ENCODE peak calls at places on chromosomes 13 and 19, in eight cellular contexts. One of them, this sample, is unnamed.

GRCh38 chr13:74148437-74148836 is 14.2 kb upstream of the KLF12 start:
- DNase-seq in uterus: no peak
- DNase-seq in Peyer's patch: no peak
- DNase-seq in upper lobe of left lung: no peak
- DNase-seq in body of pancreas: no peak
- DNase-seq in tibial nerve: no peak
- DNase-seq in suprapubic skin: no peak
- DNase-seq in heart left ventricle: no peak
- DNase-seq in this sample: no peak

GRCh38 chr13:31898383-31899071 is 133.0 kb upstream of the FRY start:
- DNase-seq in uterus: no peak
- DNase-seq in Peyer's patch: no peak
- DNase-seq in upper lobe of left lung: no peak
- DNase-seq in body of pancreas: no peak
- DNase-seq in tibial nerve: no peak
- DNase-seq in suprapubic skin: no peak
- DNase-seq in heart left ventricle: no peak
- DNase-seq in this sample: no peak

GRCh38 chr19:4692275-4693077 is 22.3 kb upstream of the MYDGF start:
- DNase-seq in uterus: no peak
- DNase-seq in Peyer's patch: no peak
- DNase-seq in upper lobe of left lung: no peak
- DNase-seq in body of pancreas: no peak
- DNase-seq in tibial nerve: no peak
- DNase-seq in suprapubic skin: no peak
- DNase-seq in heart left ventricle: no peak
- DNase-seq in this sample: no peak

GRCh38 chr13:18996221-18996620 is 185.4 kb downstream of the TUBA3C start:
- DNase-seq in uterus: no peak
- DNase-seq in Peyer's patch: no peak
- DNase-seq in upper lobe of left lung: no peak
- DNase-seq in body of pancreas: no peak
- DNase-seq in tibial nerve: no peak
- DNase-seq in suprapubic skin: no peak
- DNase-seq in heart left ventricle: no peak
- DNase-seq in this sample: no peak

GRCh38 chr19:7676376-7676775 is 514 bp upstream of the MCEMP1 start:
- DNase-seq in uterus: no peak
- DNase-seq in Peyer's patch: no peak
- DNase-seq in upper lobe of left lung: peak; percentile 78
- DNase-seq in body of pancreas: no peak
- DNase-seq in tibial nerve: no peak
- DNase-seq in suprapubic skin: no peak
- DNase-seq in heart left ventricle: no peak
- DNase-seq in this sample: no peak

GRCh38 chr19:13401388-13401787 is 104.9 kb downstream of the CACNA1A start:
- DNase-seq in uterus: no peak
- DNase-seq in Peyer's patch: no peak
- DNase-seq in upper lobe of left lung: no peak
- DNase-seq in body of pancreas: no peak
- DNase-seq in tibial nerve: no peak
- DNase-seq in suprapubic skin: no peak
- DNase-seq in heart left ventricle: no peak
- DNase-seq in this sample: no peak

GRCh38 chr13:110264685-110265275 is 42.2 kb downstream of the COL4A1 start:
- DNase-seq in uterus: no peak
- DNase-seq in Peyer's patch: peak; percentile 33
- DNase-seq in upper lobe of left lung: no peak
- DNase-seq in body of pancreas: no peak
- DNase-seq in tibial nerve: no peak
- DNase-seq in suprapubic skin: no peak
- DNase-seq in heart left ventricle: no peak
- DNase-seq in this sample: no peak

GRCh38 chr13:39875111-39875510 is 219.6 kb downstream of the COG6 start:
- DNase-seq in uterus: no peak
- DNase-seq in Peyer's patch: no peak
- DNase-seq in upper lobe of left lung: no peak
- DNase-seq in body of pancreas: no peak
- DNase-seq in tibial nerve: no peak
- DNase-seq in suprapubic skin: no peak
- DNase-seq in heart left ventricle: no peak
- DNase-seq in this sample: no peak

GRCh38 chr13:67619346-67619745 is 389.2 kb upstream of the PCDH9 start:
- DNase-seq in uterus: no peak
- DNase-seq in Peyer's patch: no peak
- DNase-seq in upper lobe of left lung: no peak
- DNase-seq in body of pancreas: no peak
- DNase-seq in tibial nerve: no peak
- DNase-seq in suprapubic skin: no peak
- DNase-seq in heart left ventricle: no peak
- DNase-seq in this sample: no peak

GRCh38 chr13:80359459-80360297 is 18.8 kb upstream of the SPRY2 start:
- DNase-seq in uterus: no peak
- DNase-seq in Peyer's patch: no peak
- DNase-seq in upper lobe of left lung: no peak
- DNase-seq in body of pancreas: no peak
- DNase-seq in tibial nerve: no peak
- DNase-seq in suprapubic skin: no peak
- DNase-seq in heart left ventricle: no peak
- DNase-seq in this sample: no peak

GRCh38 chr13:25295228-25295627 is 6.2 kb upstream of the NUP58 start:
- DNase-seq in uterus: no peak
- DNase-seq in Peyer's patch: no peak
- DNase-seq in upper lobe of left lung: no peak
- DNase-seq in body of pancreas: no peak
- DNase-seq in tibial nerve: no peak
- DNase-seq in suprapubic skin: no peak
- DNase-seq in heart left ventricle: no peak
- DNase-seq in this sample: no peak

GRCh38 chr19:8641908-8642547 is 11.6 kb downstream of the NFILZ start:
- DNase-seq in uterus: no peak
- DNase-seq in Peyer's patch: no peak
- DNase-seq in upper lobe of left lung: no peak
- DNase-seq in body of pancreas: no peak
- DNase-seq in tibial nerve: no peak
- DNase-seq in suprapubic skin: no peak
- DNase-seq in heart left ventricle: no peak
- DNase-seq in this sample: no peak

GRCh38 chr13:99926014-99926731 is 45.4 kb downstream of the ZIC5 start:
- DNase-seq in uterus: no peak
- DNase-seq in Peyer's patch: peak; percentile 70
- DNase-seq in upper lobe of left lung: peak; percentile 26
- DNase-seq in body of pancreas: peak; percentile 52
- DNase-seq in tibial nerve: no peak
- DNase-seq in suprapubic skin: no peak
- DNase-seq in heart left ventricle: no peak
- DNase-seq in this sample: no peak

GRCh38 chr13:90447735-90448103 is 899.8 kb upstream of the MIR17HG start:
- DNase-seq in uterus: no peak
- DNase-seq in Peyer's patch: no peak
- DNase-seq in upper lobe of left lung: no peak
- DNase-seq in body of pancreas: no peak
- DNase-seq in tibial nerve: no peak
- DNase-seq in suprapubic skin: no peak
- DNase-seq in heart left ventricle: no peak
- DNase-seq in this sample: no peak

GRCh38 chr13:22432690-22433089 is 748.1 kb upstream of the SGCG start:
- DNase-seq in uterus: no peak
- DNase-seq in Peyer's patch: no peak
- DNase-seq in upper lobe of left lung: no peak
- DNase-seq in body of pancreas: no peak
- DNase-seq in tibial nerve: no peak
- DNase-seq in suprapubic skin: no peak
- DNase-seq in heart left ventricle: no peak
- DNase-seq in this sample: no peak

GRCh38 chr19:58543826-58544590 is at the start of gene TRIM28:
- DNase-seq in uterus: peak; percentile 100
- DNase-seq in Peyer's patch: peak; percentile 99
- DNase-seq in upper lobe of left lung: peak; percentile 98
- DNase-seq in body of pancreas: peak; percentile 99
- DNase-seq in tibial nerve: peak; percentile 95
- DNase-seq in suprapubic skin: peak; percentile 99
- DNase-seq in heart left ventricle: peak; percentile 100
- DNase-seq in this sample: no peak

GRCh38 chr19:55777528-55777927 is 8.6 kb downstream of the RFPL4AL1 start:
- DNase-seq in uterus: no peak
- DNase-seq in Peyer's patch: no peak
- DNase-seq in upper lobe of left lung: no peak
- DNase-seq in body of pancreas: peak; percentile 23
- DNase-seq in tibial nerve: no peak
- DNase-seq in suprapubic skin: no peak
- DNase-seq in heart left ventricle: no peak
- DNase-seq in this sample: no peak

GRCh38 chr19:52516191-52516590 is 11.3 kb upstream of the ZNF808 start:
- DNase-seq in uterus: no peak
- DNase-seq in Peyer's patch: no peak
- DNase-seq in upper lobe of left lung: no peak
- DNase-seq in body of pancreas: no peak
- DNase-seq in tibial nerve: no peak
- DNase-seq in suprapubic skin: no peak
- DNase-seq in heart left ventricle: no peak
- DNase-seq in this sample: no peak

GRCh38 chr13:50188696-50189095 is 173.5 kb downstream of the KCNRG start:
- DNase-seq in uterus: no peak
- DNase-seq in Peyer's patch: no peak
- DNase-seq in upper lobe of left lung: no peak
- DNase-seq in body of pancreas: no peak
- DNase-seq in tibial nerve: no peak
- DNase-seq in suprapubic skin: no peak
- DNase-seq in heart left ventricle: no peak
- DNase-seq in this sample: no peak

DNA sequence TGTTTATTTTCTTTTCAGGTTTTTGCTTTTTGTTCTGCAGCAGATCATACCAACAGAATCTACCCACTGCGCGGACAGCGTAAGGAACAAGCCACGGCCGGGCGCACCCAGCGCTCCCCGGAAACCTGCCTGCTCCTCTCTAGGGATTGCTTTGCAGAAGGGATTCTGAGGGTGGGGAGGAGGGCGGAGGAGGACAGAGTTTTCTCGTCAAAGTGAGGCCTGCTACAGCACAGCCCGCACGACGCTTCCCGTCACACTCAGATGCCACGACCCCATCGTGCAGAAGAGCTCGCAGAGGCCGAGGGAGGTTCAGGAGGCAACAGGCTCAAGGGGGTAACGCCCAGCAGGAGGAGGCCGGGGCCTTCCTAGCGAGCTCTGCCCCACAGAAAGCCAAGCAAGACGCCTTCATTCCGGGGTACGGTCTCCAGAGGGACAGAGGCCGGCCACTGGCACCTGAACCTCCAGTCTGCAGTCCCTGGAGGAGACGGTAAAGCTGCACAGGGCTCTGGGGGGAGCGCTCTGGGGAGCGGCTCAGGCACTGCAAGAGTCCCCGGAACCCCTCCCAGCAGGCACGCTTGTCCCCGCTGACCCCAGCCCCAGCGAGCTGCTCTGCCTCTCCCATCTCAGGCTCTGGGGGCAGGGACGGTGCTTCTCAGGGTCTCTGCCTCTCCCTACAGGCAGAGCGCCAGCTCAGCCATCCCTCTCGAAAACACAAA is 6.9 kb downstream of the REXO1 start:
- DNase-seq in uterus: no peak
- DNase-seq in Peyer's patch: no peak
- DNase-seq in upper lobe of left lung: no peak
- DNase-seq in body of pancreas: no peak
- DNase-seq in tibial nerve: no peak
- DNase-seq in suprapubic skin: no peak
- DNase-seq in heart left ventricle: no peak
- DNase-seq in this sample: no peak
- H3K27ac ChIP-seq in uterus: peak overlapping the region; percentile 41
- H3K27ac ChIP-seq in Peyer's patch: no peak overlapping the region
- H3K27ac ChIP-seq in upper lobe of left lung: peak overlapping the region; percentile 45
- H3K27ac ChIP-seq in body of pancreas: no peak overlapping the region
- H3K27ac ChIP-seq in tibial nerve: peak overlapping the region; percentile 48
- H3K27ac ChIP-seq in suprapubic skin: peak overlapping the region; percentile 34
- H3K27ac ChIP-seq in heart left ventricle: peak overlapping the region; percentile 16
- H3K27ac ChIP-seq in this sample: peak overlapping the region; percentile 35

GRCh38 chr19:3360494-3361383 is 5.6 kb upstream of the NFIC start:
- DNase-seq in uterus: no peak
- DNase-seq in Peyer's patch: peak; percentile 83
- DNase-seq in upper lobe of left lung: peak; percentile 75
- DNase-seq in body of pancreas: peak; percentile 75
- DNase-seq in tibial nerve: peak; percentile 70
- DNase-seq in suprapubic skin: peak; percentile 89
- DNase-seq in heart left ventricle: peak; percentile 90
- DNase-seq in this sample: no peak
- TF ChIP-seq POLR2A in uterus: peak; percentile 71
- TF ChIP-seq POLR2A in Peyer's patch: no peak
- TF ChIP-seq POLR2A in upper lobe of left lung: peak; percentile 46
- TF ChIP-seq POLR2A in body of pancreas: peak; percentile 62
- TF ChIP-seq POLR2A in tibial nerve: peak; percentile 67
- TF ChIP-seq POLR2A in suprapubic skin: no peak
- TF ChIP-seq POLR2A in heart left ventricle: no peak
- TF ChIP-seq POLR2A in this sample: peak; percentile 53

DNA sequence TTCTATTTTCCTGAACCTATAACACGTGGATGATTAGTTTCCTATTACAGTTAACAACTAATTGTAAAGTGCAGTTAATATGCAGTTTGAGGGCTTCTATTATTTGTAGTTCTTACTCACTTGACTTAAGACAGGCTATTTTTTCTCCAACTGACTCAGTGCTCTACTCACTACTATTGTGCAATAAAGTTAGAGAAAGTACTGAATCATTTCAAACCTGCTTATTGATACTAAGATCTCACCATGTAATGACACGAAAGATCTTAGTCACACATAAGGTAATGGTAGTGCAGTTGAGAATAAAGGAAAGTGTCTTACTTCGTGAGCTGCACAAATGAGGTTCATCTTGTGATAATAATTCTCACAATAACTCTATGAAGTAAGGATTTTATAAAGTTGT is 22.8 kb upstream of the ITM2B start:
- DNase-seq in uterus: no peak
- DNase-seq in Peyer's patch: no peak
- DNase-seq in upper lobe of left lung: no peak
- DNase-seq in body of pancreas: no peak
- DNase-seq in tibial nerve: no peak
- DNase-seq in suprapubic skin: no peak
- DNase-seq in heart left ventricle: no peak
- DNase-seq in this sample: no peak
- H3K4me3 ChIP-seq in uterus: no peak overlapping the region
- H3K4me3 ChIP-seq in Peyer's patch: no peak overlapping the region
- H3K4me3 ChIP-seq in upper lobe of left lung: no peak overlapping the region
- H3K4me3 ChIP-seq in body of pancreas: no peak overlapping the region
- H3K4me3 ChIP-seq in tibial nerve: no peak overlapping the region
- H3K4me3 ChIP-seq in suprapubic skin: no peak overlapping the region
- H3K4me3 ChIP-seq in heart left ventricle: no peak overlapping the region
- H3K4me3 ChIP-seq in this sample: no peak overlapping the region

DNA sequence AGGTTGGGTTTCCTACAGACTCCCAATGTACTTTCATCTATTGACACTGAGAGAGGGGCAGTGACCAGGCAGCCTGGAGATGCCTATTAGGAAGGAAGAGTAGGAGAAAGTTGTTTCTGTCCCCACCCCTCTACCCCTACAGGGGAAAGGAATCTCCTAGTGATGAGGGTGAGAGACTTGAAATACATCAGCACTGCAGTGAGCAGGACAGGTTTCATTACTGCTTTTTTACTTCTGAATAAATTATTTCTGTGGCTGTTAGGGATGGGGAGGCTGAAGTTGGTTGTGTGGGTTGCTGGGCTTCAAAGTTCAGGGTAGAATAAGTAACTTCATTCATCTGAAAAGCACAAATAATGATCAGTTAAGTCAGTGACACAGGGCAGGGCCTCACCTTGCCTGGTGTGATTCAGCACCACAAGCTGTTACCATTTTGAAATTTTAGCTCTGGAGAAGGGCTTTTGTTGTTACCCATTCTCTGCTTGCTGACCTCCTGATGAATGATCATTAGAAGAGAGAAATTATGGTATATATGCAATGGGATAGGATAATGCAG is 19.3 kb downstream of the CEACAM1 start:
- DNase-seq in uterus: no peak
- DNase-seq in Peyer's patch: no peak
- DNase-seq in upper lobe of left lung: no peak
- DNase-seq in body of pancreas: no peak
- DNase-seq in tibial nerve: no peak
- DNase-seq in suprapubic skin: no peak
- DNase-seq in heart left ventricle: no peak
- DNase-seq in this sample: no peak
- H3K27ac ChIP-seq in uterus: no peak overlapping the region
- H3K27ac ChIP-seq in Peyer's patch: no peak overlapping the region
- H3K27ac ChIP-seq in upper lobe of left lung: no peak overlapping the region
- H3K27ac ChIP-seq in body of pancreas: no peak overlapping the region
- H3K27ac ChIP-seq in tibial nerve: no peak overlapping the region
- H3K27ac ChIP-seq in suprapubic skin: no peak overlapping the region
- H3K27ac ChIP-seq in heart left ventricle: no peak overlapping the region
- H3K27ac ChIP-seq in this sample: no peak overlapping the region

This sample was measured in esophagus squamous epithelium.